ENCODE peak calls at places on chromosomes 11 and 22, in eight cellular contexts. Q, K, B, U, M, E, V and I are unnamed samples.

GRCh38 chr11:72085836-72086475 is 5.3 kb downstream of the LRRC51 start:
- DNase-seq in Q (no peak), K (no peak), B (no peak), U (no peak), M (no peak), E (no peak), V (no peak), I (no peak)

GRCh38 chr22:48493733-48494132 is 1333.9 kb downstream of the BRD1 start:
- DNase-seq in Q (no peak), K (no peak), B (no peak), U (no peak), M (no peak), E (no peak), V (no peak), I (peak)

GRCh38 chr11:111426615-111427014 is 47.5 kb upstream of the POU2AF1 start:
- DNase-seq in Q (no peak), K (no peak), B (no peak), U (peak), M (no peak), E (no peak), V (peak), I (no peak)

GRCh38 chr11:5234390-5234834 is at the start of gene HBD:
- DNase-seq in Q (no peak), K (no peak), B (no peak), U (peak), M (peak), E (no peak), V (no peak), I (no peak)

GRCh38 chr11:102733232-102733875 is 8.6 kb upstream of the MMP8 start:
- DNase-seq in Q (peak), K (no peak), B (no peak), U (peak), M (no peak), E (peak), V (peak), I (peak)

GRCh38 chr11:2446590-2447252 is 1.9 kb downstream of the KCNQ1 start:
- DNase-seq in Q (no peak), K (no peak), B (no peak), U (no peak), M (no peak), E (no peak), V (no peak), I (no peak)

GRCh38 chr11:62880231-62880802 is 379 bp upstream of the SLC3A2 start:
- DNase-seq in Q (peak), K (no peak), B (no peak), U (peak), M (peak), E (peak), V (peak), I (no peak)

GRCh38 chr22:22745225-22746060 is 101.0 kb downstream of the GGTLC2 start:
- DNase-seq in Q (no peak), K (no peak), B (no peak), U (no peak), M (no peak), E (peak), V (peak), I (peak)

GRCh38 chr11:69130586-69131566 is 24.9 kb upstream of the SMIM38 start:
- DNase-seq in Q (no peak), K (no peak), B (no peak), U (no peak), M (no peak), E (no peak), V (no peak), I (peak)

GRCh38 chr11:77699425-77699824 is 61.8 kb upstream of the CLNS1A start:
- DNase-seq in Q (no peak), K (no peak), B (no peak), U (no peak), M (no peak), E (no peak), V (no peak), I (no peak)

GRCh38 chr11:128904872-128905344 is 13.8 kb downstream of the KCNJ5 start:
- DNase-seq in Q (no peak), K (no peak), B (no peak), U (peak), M (no peak), E (peak), V (no peak), I (peak)

GRCh38 chr22:42282943-42283287 is 12.5 kb upstream of the TCF20 start:
- DNase-seq in Q (no peak), K (no peak), B (no peak), U (no peak), M (no peak), E (no peak), V (no peak), I (no peak)

GRCh38 chr22:39267966-39268365 is 23.2 kb upstream of the PDGFB start:
- DNase-seq in Q (no peak), K (no peak), B (no peak), U (no peak), M (no peak), E (no peak), V (no peak), I (no peak)

GRCh38 chr22:25282346-25282670 is 62.9 kb downstream of the CRYBB2 start:
- DNase-seq in Q (no peak), K (no peak), B (no peak), U (no peak), M (no peak), E (peak), V (no peak), I (peak)

GRCh38 chr22:25281675-25282345 is 62.4 kb downstream of the CRYBB2 start:
- DNase-seq in Q (no peak), K (no peak), B (no peak), U (no peak), M (no peak), E (no peak), V (no peak), I (peak)

DNA sequence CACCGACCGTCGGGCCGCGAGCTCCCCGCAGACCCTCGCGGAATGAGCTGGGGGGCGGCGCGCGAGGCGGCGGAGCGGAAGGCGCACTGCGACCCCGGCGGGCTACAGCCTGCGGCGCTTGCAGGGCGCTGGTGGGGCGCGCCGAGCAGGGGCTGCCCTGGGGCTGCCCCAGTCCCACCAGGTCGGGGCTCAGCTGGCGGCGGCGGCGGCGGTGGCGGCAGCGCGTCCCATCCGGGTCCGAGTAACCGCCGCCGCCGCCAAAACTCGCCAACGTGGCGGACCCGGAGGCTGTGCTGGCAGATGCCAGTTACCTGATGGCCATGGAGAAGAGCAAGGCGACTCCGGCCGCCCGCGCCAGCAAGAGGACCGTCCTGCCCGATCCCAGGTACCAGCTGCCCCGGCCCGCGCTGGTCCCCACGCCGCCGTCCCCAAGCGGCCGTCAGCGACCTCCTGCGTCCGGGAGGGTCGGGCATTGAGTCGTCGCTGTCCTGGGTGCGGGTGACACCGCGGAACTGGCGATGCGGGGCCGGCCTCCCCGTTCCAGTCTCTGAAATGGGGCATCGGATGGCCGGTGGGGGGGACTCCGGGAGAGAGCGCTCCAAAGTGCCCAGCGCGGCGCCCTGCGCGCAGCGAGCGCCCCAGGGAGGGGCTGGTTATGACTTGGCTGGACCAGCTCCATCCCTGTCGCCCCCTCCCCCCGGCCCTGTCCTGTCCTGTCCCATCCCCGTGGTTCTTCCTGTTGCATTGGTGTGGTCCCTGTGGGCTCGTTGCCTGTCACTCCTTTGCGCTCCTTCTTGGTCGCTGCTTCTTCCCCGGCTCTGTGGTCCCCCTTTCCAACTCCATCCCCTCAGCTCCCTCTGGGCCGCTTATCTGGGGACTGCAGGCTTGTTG is 63.5 kb downstream of the CRYBB2 start:
- DNase-seq in Q (no peak), K (no peak), B (no peak), U (no peak), M (no peak), E (peak), V (no peak), I (peak)
- H3K4me3 ChIP-seq in Q (no peak), K (no peak), B (no peak), U (no peak), M (no peak), E (peak), V (no peak), I (peak)

GRCh38 chr11:73991471-73992006 is 8.9 kb upstream of the UCP2 start:
- DNase-seq in Q (no peak), K (no peak), B (no peak), U (no peak), M (no peak), E (no peak), V (no peak), I (no peak)
- H3K4me3 ChIP-seq in Q (no peak), K (no peak), B (no peak), U (no peak), M (no peak), E (no peak), V (no peak), I (no peak)

GRCh38 chr11:65492387-65492636 is 6.5 kb upstream of the MALAT1 start:
- DNase-seq in Q (no peak), K (no peak), B (no peak), U (no peak), M (no peak), E (no peak), V (no peak), I (no peak)

GRCh38 chr11:65491163-65491465 is 7.7 kb upstream of the MALAT1 start:
- DNase-seq in Q (no peak), K (no peak), B (no peak), U (no peak), M (no peak), E (no peak), V (no peak), I (no peak)

GRCh38 chr11:65493367-65494176 is 5.3 kb upstream of the MALAT1 start:
- DNase-seq in Q (peak), K (no peak), B (no peak), U (peak), M (no peak), E (no peak), V (peak), I (no peak)

GRCh38 chr11:65491614-65492386 is 7.0 kb upstream of the MALAT1 start:
- DNase-seq in Q (peak), K (no peak), B (no peak), U (peak), M (no peak), E (peak), V (peak), I (no peak)

GRCh38 chr11:65492637-65493366 is 6.0 kb upstream of the MALAT1 start:
- DNase-seq in Q (peak), K (no peak), B (no peak), U (peak), M (no peak), E (no peak), V (peak), I (no peak)
- H3K4me3 ChIP-seq in Q (no peak), K (no peak), B (peak), U (no peak), M (peak), E (no peak), V (peak), I (no peak)

GRCh38 chr11:95067828-95068244 is 1.1 kb downstream of the SRSF8 start:
- DNase-seq in Q (peak), K (no peak), B (no peak), U (no peak), M (no peak), E (no peak), V (no peak), I (no peak)

GRCh38 chr11:95068549-95068948 is 1.8 kb downstream of the SRSF8 start:
- DNase-seq in Q (peak), K (peak), B (peak), U (peak), M (no peak), E (peak), V (peak), I (no peak)

GRCh38 chr11:95065336-95065735 is 1.4 kb upstream of the SRSF8 start:
- DNase-seq in Q (no peak), K (no peak), B (no peak), U (peak), M (no peak), E (no peak), V (peak), I (no peak)

GRCh38 chr11:95066721-95067041 is at the start of gene SRSF8:
- DNase-seq in Q (no peak), K (no peak), B (no peak), U (no peak), M (no peak), E (no peak), V (no peak), I (no peak)

GRCh38 chr11:95067042-95067827 is 516 bp downstream of the SRSF8 start:
- DNase-seq in Q (peak), K (peak), B (no peak), U (peak), M (no peak), E (peak), V (peak), I (peak)
- H3K4me3 ChIP-seq in Q (peak), K (peak), B (peak), U (peak), M (peak), E (peak), V (peak), I (peak)

DNA sequence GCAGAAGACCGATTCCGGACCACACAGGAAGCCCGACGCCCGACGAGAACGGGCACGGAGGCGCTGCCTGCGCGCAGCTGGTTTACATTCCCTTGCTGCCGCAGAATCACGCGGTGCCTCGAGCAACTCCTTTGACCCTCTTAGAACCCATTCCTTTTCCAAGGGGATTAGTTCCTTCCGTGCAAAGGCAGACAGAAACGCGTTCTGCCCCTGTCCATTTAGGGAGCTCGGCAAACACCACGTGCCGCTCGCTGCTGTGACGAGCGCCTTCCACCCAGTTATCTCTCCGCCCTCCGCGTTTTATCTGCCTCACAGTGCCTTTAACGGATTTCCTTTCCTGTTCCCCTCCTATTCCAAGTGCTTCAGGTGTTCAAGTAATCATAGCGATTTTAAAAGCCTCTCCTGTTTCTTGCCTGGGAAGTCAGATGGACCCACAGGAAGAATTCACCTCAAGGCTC is 24.1 kb upstream of the MICAL3 start:
- DNase-seq in Q (no peak), K (no peak), B (no peak), U (no peak), M (peak), E (peak), V (no peak), I (no peak)
- H3K4me3 ChIP-seq in Q (no peak), K (no peak), B (no peak), U (no peak), M (peak), E (peak), V (no peak), I (no peak)

DNA sequence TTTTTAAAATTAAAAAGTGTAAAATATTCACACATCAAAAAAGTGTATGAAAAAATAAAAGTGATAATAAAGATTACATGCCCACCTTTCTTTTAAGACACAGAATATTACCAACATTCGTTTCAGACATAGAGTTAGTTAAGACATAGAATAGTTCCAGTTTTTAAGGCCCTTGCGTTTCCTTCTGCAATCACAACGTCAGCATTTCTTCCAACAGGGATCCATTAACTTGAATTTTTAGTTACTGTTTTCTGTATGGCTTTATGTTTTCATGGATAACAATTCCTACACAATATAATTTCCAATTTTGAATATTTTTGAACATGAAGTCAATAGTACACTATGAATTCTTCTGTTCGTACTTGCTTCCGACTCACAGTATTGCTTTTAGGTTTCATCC is 170.8 kb upstream of the C11orf87 start:
- DNase-seq in Q (no peak), K (no peak), B (no peak), U (no peak), M (no peak), E (no peak), V (no peak), I (no peak)
- H3K4me3 ChIP-seq in Q (no peak), K (no peak), B (no peak), U (no peak), M (no peak), E (no peak), V (no peak), I (no peak)

GRCh38 chr11:89361738-89362137 is 129.4 kb downstream of the NOX4 start:
- DNase-seq in Q (no peak), K (no peak), B (no peak), U (no peak), M (no peak), E (no peak), V (no peak), I (no peak)
- H3K4me3 ChIP-seq in Q (no peak), K (no peak), B (no peak), U (no peak), M (no peak), E (no peak), V (no peak), I (no peak)

DNA sequence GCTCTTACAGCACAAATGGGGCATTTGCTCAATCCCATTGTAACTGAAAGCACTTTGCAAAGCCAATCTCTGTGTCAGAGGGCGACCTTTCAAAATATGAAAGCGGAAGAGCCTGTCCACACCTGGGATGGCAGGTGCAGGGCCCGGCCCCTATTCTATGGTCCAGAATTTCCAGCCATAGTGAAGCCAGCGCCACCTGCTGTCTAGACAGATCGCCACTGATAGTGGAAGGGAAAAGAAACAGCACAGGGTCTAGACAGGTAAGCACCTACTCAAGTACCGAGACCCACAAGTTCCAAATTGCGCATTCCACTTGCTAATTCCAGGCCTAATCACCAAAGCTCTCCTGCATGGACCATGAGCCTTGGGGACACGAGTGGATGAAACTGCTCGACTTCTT is 141.4 kb downstream of the NTM start:
- DNase-seq in Q (no peak), K (no peak), B (no peak), U (no peak), M (no peak), E (no peak), V (peak), I (peak)
- H3K4me3 ChIP-seq in Q (no peak), K (no peak), B (no peak), U (no peak), M (no peak), E (no peak), V (no peak), I (no peak)